ENCODE peak calls at places on chromosome 6, in four cellular contexts. O is kidney epithelial cell, K is HL-60, F is right lobe of liver. B is an unnamed sample.
A peak's percentile ranks its signal among the peaks of the same experiment; 100 is the strongest.

GRCh38 chr6:158231551-158232444 is 63.6 kb downstream of the GTF2H5 start:
- DNase-seq in K (peak; percentile 44), O (no peak), F (peak; percentile 79), B (peak; percentile 57)

GRCh38 chr6:143233563-143234285 is 173.0 kb downstream of the AIG1 start:
- DNase-seq in F (no peak), K (no peak), O (no peak), B (no peak)

GRCh38 chr6:82118150-82118562 is 129.4 kb downstream of the IBTK start:
- DNase-seq in O (no peak), F (no peak), K (peak; percentile 45), B (peak; percentile 19)

GRCh38 chr6:168774381-168774780 is 333.4 kb downstream of the SMOC2 start:
- DNase-seq in O (no peak), F (no peak), K (no peak), B (peak; percentile 49)

GRCh38 chr6:35452186-35453090 is at the start of gene FANCE:
- DNase-seq in K (peak; percentile 94), O (peak; percentile 50), F (peak; percentile 97), B (peak; percentile 94)

GRCh38 chr6:56524891-56525703 is 117.6 kb downstream of the DST start:
- DNase-seq in O (no peak), K (no peak), F (no peak), B (peak; percentile 80)

GRCh38 chr6:168385858-168386735 is 54.9 kb upstream of the SMOC2 start:
- DNase-seq in O (no peak), F (no peak), K (no peak), B (no peak)

GRCh38 chr6:5521322-5521721 is 260.0 kb downstream of the FARS2 start:
- DNase-seq in O (no peak), K (no peak), F (no peak), B (no peak)

GRCh38 chr6:143449731-143450452 is 603 bp downstream of the ADAT2 start:
- DNase-seq in F (no peak), K (peak; percentile 62), O (no peak), B (peak; percentile 53)

GRCh38 chr6:55405474-55406220 is 78.4 kb downstream of the GFRAL start:
- DNase-seq in O (no peak), K (no peak), F (no peak), B (no peak)

GRCh38 chr6:84269947-84270733 is 42.7 kb upstream of the CEP162 start:
- DNase-seq in O (no peak), F (no peak), K (no peak), B (peak; percentile 54)

GRCh38 chr6:26520088-26520839 is 17.9 kb upstream of the HMGN4 start:
- DNase-seq in O (no peak), K (no peak), F (peak; percentile 67), B (no peak)

GRCh38 chr6:158939255-158940170 is 60.5 kb downstream of the RSPH3 start:
- DNase-seq in F (no peak), O (no peak), K (peak; percentile 11), B (no peak)

GRCh38 chr6:52162940-52163908 is 23.0 kb upstream of the IL17A start:
- DNase-seq in O (no peak), F (no peak), K (peak; percentile 12), B (peak; percentile 8)
- TF ChIP-seq CTCF in O (peak; percentile 78), F (peak; percentile 79), K (peak; percentile 65), B (peak; percentile 43)

GRCh38 chr6:39095578-39095977 is 19.4 kb downstream of the SAYSD1 start:
- DNase-seq in O (no peak), K (no peak), F (no peak), B (no peak)

GRCh38 chr6:39093167-39093708 is 21.7 kb downstream of the SAYSD1 start:
- DNase-seq in O (no peak), K (no peak), F (no peak), B (no peak)

GRCh38 chr6:39090036-39090435 is 24.9 kb downstream of the SAYSD1 start:
- DNase-seq in O (no peak), F (no peak), K (no peak), B (no peak)

GRCh38 chr6:39091163-39091562 is 23.8 kb downstream of the SAYSD1 start:
- DNase-seq in K (no peak), O (no peak), F (no peak), B (peak; percentile 2)

DNA sequence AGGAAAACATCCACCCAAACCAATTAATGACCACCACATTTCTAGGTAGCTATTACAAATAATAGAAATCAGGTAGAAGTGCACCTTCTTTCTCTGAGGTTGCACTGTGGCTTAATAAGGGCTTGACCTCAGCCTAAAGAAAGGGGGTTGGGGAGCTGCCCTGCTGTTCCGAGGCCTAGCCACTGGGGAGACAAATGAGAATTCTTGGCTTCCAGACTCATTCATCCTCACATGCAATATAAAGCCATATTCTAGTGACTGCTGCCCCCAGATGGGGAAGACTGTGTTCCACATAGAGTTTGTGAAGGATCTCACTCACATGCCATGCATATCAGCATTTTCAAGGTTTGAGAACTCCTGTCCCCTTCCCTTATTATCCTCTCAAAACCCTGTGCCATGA is 22.9 kb downstream of the SAYSD1 start:
- DNase-seq in K (no peak), O (no peak), F (no peak), B (no peak)
- TF ChIP-seq CTCF in K (no peak), O (no peak), F (no peak), B (no peak)

GRCh38 chr6:157221049-157221816 is 102.1 kb downstream of the TMEM242 start:
- DNase-seq in K (peak; percentile 79), F (peak; percentile 89), O (no peak), B (peak; percentile 75)
- TF ChIP-seq CTCF in K (no peak), F (no peak), O (peak; percentile 26), B (peak; percentile 11)

DNA sequence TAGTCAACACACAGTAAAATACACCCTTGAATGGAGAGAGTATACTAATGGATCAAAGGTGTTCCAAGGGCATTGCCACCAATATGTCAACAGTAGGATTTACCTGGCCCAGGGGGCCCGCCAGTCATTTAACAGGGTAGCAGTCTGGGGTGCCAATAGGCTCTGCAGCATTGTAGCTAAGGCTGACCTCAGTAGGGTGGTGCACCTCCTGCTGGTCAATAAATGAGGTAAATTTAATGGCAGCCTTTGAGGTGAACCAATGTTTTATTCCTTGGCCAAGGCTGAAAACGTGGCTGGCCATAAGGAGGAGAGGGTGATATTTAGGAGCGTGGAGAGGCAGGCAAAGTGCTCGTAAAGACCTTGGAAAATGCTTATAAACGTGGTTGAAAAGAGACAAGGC is 147.2 kb downstream of the RPS12 start:
- DNase-seq in K (no peak), F (no peak), O (no peak), B (no peak)
- TF ChIP-seq CTCF in K (no peak), F (peak; percentile 4), O (peak; percentile 5), B (no peak)

GRCh38 chr6:166252601-166253000 is 55.6 kb downstream of the PRR18 start:
- DNase-seq in F (no peak), O (no peak), K (no peak), B (no peak)

GRCh38 chr6:166251196-166251595 is 57.0 kb downstream of the PRR18 start:
- DNase-seq in K (no peak), F (no peak), O (no peak), B (no peak)

GRCh38 chr6:166253277-166254229 is 54.6 kb downstream of the PRR18 start:
- DNase-seq in O (no peak), K (no peak), F (no peak), B (no peak)

DNA sequence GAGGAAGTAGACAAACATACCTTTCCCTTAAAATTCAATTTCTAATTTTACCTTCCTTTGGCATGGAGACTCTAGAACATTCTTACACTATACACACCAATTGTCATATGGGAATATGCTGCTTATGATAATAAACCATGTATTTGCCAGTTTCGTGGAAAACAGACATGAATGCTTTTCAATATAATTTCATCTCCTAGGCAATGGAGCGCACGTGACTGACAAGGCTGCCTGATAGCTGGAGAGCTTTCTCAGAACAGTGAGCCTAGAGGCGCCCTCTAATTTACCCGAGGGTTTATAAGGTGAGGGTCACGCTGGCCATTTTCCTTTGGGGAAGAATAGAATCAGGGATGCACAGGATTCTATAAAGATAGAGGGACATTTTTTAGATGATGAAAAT is 56.5 kb downstream of the PRR18 start:
- DNase-seq in F (no peak), O (no peak), K (no peak), B (no peak)
- TF ChIP-seq CTCF in F (no peak), O (no peak), K (no peak), B (no peak)